ENCODE peak calls at places on chromosomes 7 and 10, in four cellular contexts. R is astrocyte, H is cardiac fibroblast, P is OCI-LY7. B is an unnamed sample.
A peak's percentile ranks its signal among the peaks of the same experiment; 100 is the strongest.

GRCh38 chr10:89773081-89773480 is 71.7 kb downstream of the KIF20B start:
- DNase-seq in R (no peak), P (no peak), H (no peak), B (no peak)

GRCh38 chr10:56178210-56178609 is 182.8 kb downstream of the ZWINT start:
- DNase-seq in R (no peak), P (no peak), H (no peak), B (no peak)

GRCh38 chr10:123359539-123359938 is 205.3 kb downstream of the BUB3 start:
- DNase-seq in R (no peak), H (no peak), P (peak; percentile 8), B (no peak)

GRCh38 chr10:104193787-104194186 is 38.4 kb downstream of the CFAP43 start:
- DNase-seq in P (no peak), H (no peak), R (no peak), B (no peak)

GRCh38 chr10:104052351-104052885 is 33.3 kb downstream of the COL17A1 start:
- DNase-seq in R (no peak), P (no peak), H (peak; percentile 55), B (no peak)

GRCh38 chr7:55242613-55243012 is 122.5 kb upstream of the LANCL2 start:
- DNase-seq in R (no peak), P (no peak), H (no peak), B (no peak)

GRCh38 chr10:123140164-123140982 is 4.6 kb downstream of the HMX3 start:
- DNase-seq in R (no peak), P (no peak), H (no peak), B (no peak)

GRCh38 chr10:79221110-79222051 is 125.9 kb upstream of the PPIF start:
- DNase-seq in P (no peak), R (peak; percentile 86), H (peak; percentile 92), B (peak; percentile 59)

GRCh38 chr10:30558411-30558810 is 71.1 kb downstream of the LYZL2 start:
- DNase-seq in P (no peak), H (no peak), R (no peak), B (no peak)

GRCh38 chr7:24653316-24654085 is 80.2 kb downstream of the PALS2 start:
- DNase-seq in P (no peak), H (peak; percentile 9), R (peak; percentile 2), B (no peak)

GRCh38 chr7:111094387-111094786 is 3.5 kb downstream of the LRRN3 start:
- DNase-seq in R (no peak), P (no peak), H (no peak), B (no peak)

GRCh38 chr10:69662173-69662685 is 32.2 kb downstream of the FAM241B start:
- DNase-seq in P (no peak), H (no peak), R (no peak), B (no peak)

GRCh38 chr10:128078136-128078969 is 47.9 kb downstream of the MKI67 start:
- DNase-seq in H (peak; percentile 59), P (peak; percentile 37), R (no peak), B (no peak)

GRCh38 chr10:11024596-11024995 is 6.9 kb downstream of the CELF2 start:
- DNase-seq in R (no peak), H (peak; percentile 76), P (no peak), B (no peak)

GRCh38 chr10:12564173-12564572 is 214.8 kb downstream of the CAMK1D start:
- DNase-seq in R (peak; percentile 62), H (no peak), P (no peak), B (no peak)

GRCh38 chr10:95925033-95925432 is 17.3 kb downstream of the CC2D2B start:
- DNase-seq in P (no peak), R (no peak), H (no peak), B (no peak)

GRCh38 chr10:80265740-80266512 is 23.5 kb downstream of the MAT1A start:
- DNase-seq in P (no peak), H (no peak), R (no peak), B (no peak)

GRCh38 chr10:26438534-26439269 is 561 bp downstream of the APBB1IP start:
- DNase-seq in R (peak; percentile 15), P (peak; percentile 79), H (no peak), B (no peak)

GRCh38 chr10:119542357-119542989 is at the start of gene RGS10:
- DNase-seq in P (peak; percentile 85), H (peak; percentile 79), R (peak; percentile 69), B (peak; percentile 61)

GRCh38 chr7:66236713-66237303 is 31.7 kb downstream of the TPST1 start:
- DNase-seq in H (no peak), R (no peak), P (no peak), B (no peak)

DNA sequence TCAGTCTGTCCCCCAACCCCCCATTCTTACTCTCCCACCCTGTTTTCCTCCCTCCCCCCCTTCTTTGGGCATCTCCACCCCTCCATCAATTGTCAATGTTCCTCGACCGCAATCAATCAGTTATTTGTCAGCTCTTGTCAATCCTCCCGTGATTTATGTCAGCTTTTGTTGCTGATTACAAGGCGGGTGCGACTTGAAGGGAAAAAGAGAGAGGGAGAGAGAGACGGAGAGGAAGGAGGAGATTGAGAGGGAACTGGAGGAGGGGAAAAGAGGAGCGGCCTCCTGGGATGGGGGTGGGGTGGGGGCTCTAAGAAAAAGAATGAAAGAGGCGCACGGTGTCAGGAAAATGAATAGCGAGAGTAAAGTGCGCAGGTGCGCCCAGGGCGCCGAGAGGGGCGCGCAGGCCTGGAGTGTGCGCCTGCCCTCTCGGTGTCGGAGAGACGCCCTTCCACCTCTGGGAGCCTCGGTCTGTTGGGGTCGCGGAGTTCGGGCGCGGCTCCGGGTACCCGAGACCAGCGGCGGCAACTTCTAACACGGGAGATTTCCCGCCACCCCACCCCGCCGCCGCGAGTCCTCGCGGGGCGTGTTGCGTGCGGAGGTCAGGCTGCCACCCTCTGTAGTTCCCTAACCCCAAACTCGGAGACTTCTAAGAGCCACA is 1.1 kb upstream of the ZNF503 start:
- DNase-seq in P (no peak), H (no peak), R (no peak), B (no peak)
- H3K4me3 ChIP-seq in P (no peak overlapping the region), H (peak overlapping the region; percentile 95), R (peak overlapping the region; percentile 89), B (peak overlapping the region; percentile 96)

GRCh38 chr7:143494622-143495021 is 16.9 kb downstream of the TAS2R41 start:
- DNase-seq in P (no peak), H (peak; percentile 5), R (no peak), B (no peak)
- TF ChIP-seq CTCF in P (no peak), H (peak; percentile 14), R (peak; percentile 16), B (peak; percentile 23)

GRCh38 chr10:71717756-71718065 is 1.9 kb downstream of the C10orf105 start:
- DNase-seq in H (peak; percentile 32), R (no peak), P (no peak), B (no peak)
- H3K4me3 ChIP-seq in H (no peak overlapping the region), R (no peak overlapping the region), P (no peak overlapping the region), B (no peak overlapping the region)

GRCh38 chr7:50650057-50650664 is 85.0 kb upstream of the DDC start:
- DNase-seq in R (no peak), P (no peak), H (no peak), B (no peak)
- TF ChIP-seq CTCF in R (no peak), P (no peak), H (no peak), B (no peak)

GRCh38 chr7:101237206-101238067 is at the start of gene CLDN15:
- DNase-seq in H (peak; percentile 90), R (no peak), P (no peak), B (peak; percentile 38)
- H3K4me3 ChIP-seq in H (peak within 1 kb of the TSS; percentile 24), R (no peak within 1 kb of the TSS), P (no peak within 1 kb of the TSS), B (no peak within 1 kb of the TSS)

GRCh38 chr10:125375210-125375609 is 214.8 kb upstream of the CTBP2 start:
- DNase-seq in R (no peak), P (no peak), H (peak; percentile 2), B (no peak)
- TF ChIP-seq CTCF in R (peak; percentile 3), P (peak; percentile 18), H (no peak), B (peak; percentile 5)

GRCh38 chr7:2758673-2759603 is 70.9 kb downstream of the AMZ1 start:
- DNase-seq in H (no peak), P (no peak), R (no peak), B (no peak)
- H3K4me3 ChIP-seq in H (peak overlapping the region; percentile 18), P (no peak overlapping the region), R (no peak overlapping the region), B (peak overlapping the region; percentile 12)

GRCh38 chr7:134366481-134366880 is 49.8 kb upstream of the SLC35B4 start:
- DNase-seq in R (no peak), H (peak; percentile 47), P (no peak), B (no peak)

GRCh38 chr7:134367956-134368749 is 51.4 kb upstream of the SLC35B4 start:
- DNase-seq in P (no peak), R (no peak), H (no peak), B (no peak)

GRCh38 chr7:134365341-134366054 is 48.8 kb upstream of the SLC35B4 start:
- DNase-seq in R (peak; percentile 48), P (no peak), H (peak; percentile 73), B (peak; percentile 22)

GRCh38 chr7:134362587-134363483 is 46.1 kb upstream of the SLC35B4 start:
- DNase-seq in H (peak; percentile 51), R (no peak), P (no peak), B (no peak)

GRCh38 chr7:134364619-134365037 is 47.9 kb upstream of the SLC35B4 start:
- DNase-seq in P (no peak), H (peak; percentile 46), R (peak; percentile 36), B (peak; percentile 29)
- TF ChIP-seq CTCF in P (no peak), H (no peak), R (no peak), B (no peak)

GRCh38 chr7:100888529-100888987 is 957 bp downstream of the UFSP1 start:
- DNase-seq in P (no peak), R (no peak), H (no peak), B (no peak)

GRCh38 chr7:100888988-100889760 is at the start of gene UFSP1:
- DNase-seq in R (no peak), P (no peak), H (no peak), B (no peak)

GRCh38 chr7:100887186-100887954 is 2.1 kb downstream of the UFSP1 start:
- DNase-seq in R (no peak), P (peak; percentile 92), H (no peak), B (no peak)

GRCh38 chr7:100886936-100887185 is 2.7 kb downstream of the UFSP1 start:
- DNase-seq in H (no peak), R (no peak), P (no peak), B (no peak)

DNA sequence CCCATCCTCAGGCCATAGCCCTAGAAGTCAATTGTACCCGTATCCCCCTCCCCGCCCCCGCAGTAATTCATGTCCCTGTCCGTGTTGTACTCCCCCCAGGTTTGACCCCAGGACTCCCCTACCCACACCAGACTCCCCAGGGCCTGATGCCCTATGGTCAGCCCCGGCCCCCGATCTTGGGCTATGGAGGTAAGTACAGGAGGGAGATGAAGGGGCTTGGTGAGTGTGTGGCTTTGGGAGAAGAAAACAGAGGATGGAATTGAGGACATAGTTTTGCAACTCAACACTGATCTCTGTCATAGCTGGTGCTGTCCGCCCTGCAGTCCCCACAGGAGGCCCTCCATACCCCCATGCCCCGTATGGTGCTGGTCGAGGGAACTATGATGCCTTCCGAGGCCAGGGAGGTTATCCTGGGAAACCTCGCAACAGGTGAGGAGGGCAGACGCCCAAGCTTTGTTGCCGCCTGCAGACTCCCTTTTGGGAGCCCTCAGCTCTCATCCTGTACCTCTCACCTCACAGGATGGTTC is 1.5 kb downstream of the UFSP1 start:
- DNase-seq in H (no peak), P (no peak), R (no peak), B (no peak)
- H3K4me3 ChIP-seq in H (peak overlapping the region; percentile 18), P (peak overlapping the region; percentile 74), R (peak overlapping the region; percentile 63), B (peak overlapping the region; percentile 69)

GRCh38 chr10:121597504-121598241 is 571 bp downstream of the FGFR2 start:
- DNase-seq in R (no peak), H (no peak), P (no peak), B (no peak)
- TF ChIP-seq CTCF in R (no peak), H (no peak), P (no peak), B (no peak)

B was measured in brain microvascular endothelial cell.